ENCODE peak calls at places on chromosomes 16 and 17, in five cellular contexts. R is A673, U is K562, T is neural progenitor cell, K is kidney. G is an unnamed sample.

GRCh38 chr17:15007001-15007400 is 258.1 kb downstream of the PMP22 start:
- DNase-seq in R (no peak), U (no peak), T (no peak), K (no peak), G (no peak)

GRCh38 chr16:71426880-71427615 is 14.8 kb downstream of the TLE7 start:
- DNase-seq in R (no peak), U (no peak), T (no peak), K (no peak), G (no peak)

GRCh38 chr17:79977711-79978544 is 57.7 kb downstream of the TBC1D16 start:
- DNase-seq in R (no peak), U (no peak), T (no peak), K (peak; percentile 82), G (no peak)

GRCh38 chr16:79850348-79850747 is 249.8 kb upstream of the MAF start:
- DNase-seq in R (no peak), U (no peak), T (no peak), K (no peak), G (no peak)

GRCh38 chr17:1948517-1948825 is 76.7 kb downstream of the RTN4RL1 start:
- DNase-seq in R (no peak), U (no peak), T (no peak), K (no peak), G (no peak)

GRCh38 chr16:4866586-4866985 is 19.3 kb downstream of the UBN1 start:
- DNase-seq in R (no peak), U (no peak), T (no peak), K (peak; percentile 51), G (no peak)

GRCh38 chr17:55054429-55054828 is 85.9 kb downstream of the STXBP4 start:
- DNase-seq in R (no peak), U (no peak), T (no peak), K (no peak), G (no peak)

GRCh38 chr17:5209396-5209795 is 17.7 kb upstream of the ZNF594 start:
- DNase-seq in R (no peak), U (no peak), T (no peak), K (no peak), G (no peak)

GRCh38 chr17:80379348-80379747 is 35.6 kb upstream of the ENDOV start:
- DNase-seq in R (no peak), U (no peak), T (no peak), K (no peak), G (no peak)

GRCh38 chr17:76432712-76433336 is 20.1 kb downstream of the UBE2O start:
- DNase-seq in R (peak; percentile 49), U (no peak), T (peak; percentile 24), K (no peak), G (no peak)

GRCh38 chr16:6447046-6447445 is 885.6 kb upstream of the RBFOX1 start:
- DNase-seq in R (no peak), U (no peak), T (no peak), K (no peak), G (no peak)

GRCh38 chr16:66740010-66740409 is 11.4 kb downstream of the DYNC1LI2 start:
- DNase-seq in R (peak; percentile 68), U (peak; percentile 56), T (peak; percentile 75), K (no peak), G (no peak)

GRCh38 chr17:48593840-48594411 is 347 bp upstream of the HOXB5 start:
- DNase-seq in R (peak; percentile 93), U (peak; percentile 86), T (peak; percentile 87), K (peak; percentile 94), G (peak; percentile 78)

GRCh38 chr16:74862743-74863244 is 88.2 kb upstream of the FA2H start:
- DNase-seq in R (peak; percentile 67), U (peak; percentile 73), T (peak; percentile 64), K (no peak), G (no peak)

GRCh38 chr17:49971848-49972485 is 3.0 kb downstream of the DLX4 start:
- DNase-seq in R (no peak), U (peak; percentile 72), T (peak; percentile 60), K (peak; percentile 76), G (no peak)

GRCh38 chr16:79191933-79192332 is 408.6 kb downstream of the MAF start:
- DNase-seq in R (no peak), U (no peak), T (no peak), K (no peak), G (no peak)

GRCh38 chr16:88405325-88406060 is 22.7 kb downstream of the ZNF469 start:
- DNase-seq in R (no peak), U (no peak), T (no peak), K (no peak), G (no peak)

GRCh38 chr17:2912754-2913153 is 116.5 kb downstream of the RAP1GAP2 start:
- DNase-seq in R (no peak), U (no peak), T (no peak), K (no peak), G (no peak)

GRCh38 chr16:68082596-68083238 is 2.5 kb upstream of the NFATC3 start:
- DNase-seq in R (no peak), U (no peak), T (no peak), K (no peak), G (no peak)
- H3K4me1 ChIP-seq in R (peaks cover 8% of the 10 kb centered on the region), U (peaks cover 62% of the 10 kb centered on the region), T (peaks cover 18% of the 10 kb centered on the region), K (peaks cover 54% of the 10 kb centered on the region), G (no peaks in the 10 kb centered on the region)

GRCh38 chr16:29744541-29745101 is 1.2 kb downstream of the C16orf54 start:
- DNase-seq in R (no peak), U (no peak), T (no peak), K (peak; percentile 68), G (no peak)

GRCh38 chr16:29745126-29745852 is 501 bp downstream of the C16orf54 start:
- DNase-seq in R (no peak), U (no peak), T (no peak), K (peak; percentile 68), G (no peak)

GRCh38 chr16:29742683-29743275 is 3.0 kb downstream of the C16orf54 start:
- DNase-seq in R (no peak), U (no peak), T (no peak), K (no peak), G (no peak)

GRCh38 chr16:29743475-29743826 is 2.3 kb downstream of the C16orf54 start:
- DNase-seq in R (no peak), U (no peak), T (no peak), K (no peak), G (no peak)

DNA sequence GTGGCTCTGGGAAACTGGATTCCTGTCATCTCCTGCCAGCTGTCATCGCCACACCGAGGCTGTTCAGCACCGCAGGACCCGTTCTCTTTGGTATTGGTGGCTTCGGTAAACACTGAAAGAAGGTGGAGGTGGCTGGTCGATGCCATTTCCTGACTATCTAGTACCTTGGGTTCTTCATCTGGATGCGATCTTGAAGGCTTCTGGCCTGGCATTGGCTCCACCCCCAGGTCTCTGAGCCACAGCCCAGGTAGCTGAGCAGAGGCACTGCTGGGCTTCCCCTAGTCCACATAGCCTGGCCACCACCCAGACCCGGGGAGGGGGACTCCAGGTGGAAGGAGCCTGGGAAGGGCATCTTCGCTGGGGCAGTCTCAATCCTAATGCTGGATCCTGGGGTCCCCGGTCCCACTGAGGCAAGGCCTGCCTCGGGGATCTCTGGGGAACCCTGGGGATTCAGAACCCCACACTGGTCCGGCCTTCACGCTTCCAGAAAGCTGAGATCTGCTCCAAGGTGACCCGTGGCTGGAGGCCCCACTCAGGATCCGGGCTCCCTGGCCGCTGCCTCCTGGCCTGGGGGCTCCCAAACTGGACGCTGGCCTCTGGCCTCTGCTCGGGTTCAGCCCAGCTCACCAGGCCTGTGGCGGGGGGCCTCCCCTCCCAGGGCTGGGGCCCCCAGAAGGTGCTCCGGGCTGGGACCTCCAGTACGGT is 1.8 kb downstream of the C16orf54 start:
- DNase-seq in R (no peak), U (no peak), T (no peak), K (no peak), G (no peak)
- H3K4me3 ChIP-seq in R (no peak overlapping the region), U (no peak overlapping the region), T (no peak overlapping the region), K (no peak overlapping the region), G (no peak overlapping the region)

GRCh38 chr17:31371511-31372097 is 19.9 kb upstream of the RAB11FIP4 start:
- DNase-seq in R (peak; percentile 66), U (peak; percentile 26), T (no peak), K (no peak), G (no peak)

GRCh38 chr17:31374083-31374447 is 17.4 kb upstream of the RAB11FIP4 start:
- DNase-seq in R (no peak), U (no peak), T (no peak), K (no peak), G (no peak)

GRCh38 chr17:31369266-31369665 is 22.2 kb upstream of the RAB11FIP4 start:
- DNase-seq in R (no peak), U (no peak), T (no peak), K (no peak), G (no peak)

GRCh38 chr17:31374503-31374902 is 17.0 kb upstream of the RAB11FIP4 start:
- DNase-seq in R (no peak), U (no peak), T (no peak), K (no peak), G (no peak)

DNA sequence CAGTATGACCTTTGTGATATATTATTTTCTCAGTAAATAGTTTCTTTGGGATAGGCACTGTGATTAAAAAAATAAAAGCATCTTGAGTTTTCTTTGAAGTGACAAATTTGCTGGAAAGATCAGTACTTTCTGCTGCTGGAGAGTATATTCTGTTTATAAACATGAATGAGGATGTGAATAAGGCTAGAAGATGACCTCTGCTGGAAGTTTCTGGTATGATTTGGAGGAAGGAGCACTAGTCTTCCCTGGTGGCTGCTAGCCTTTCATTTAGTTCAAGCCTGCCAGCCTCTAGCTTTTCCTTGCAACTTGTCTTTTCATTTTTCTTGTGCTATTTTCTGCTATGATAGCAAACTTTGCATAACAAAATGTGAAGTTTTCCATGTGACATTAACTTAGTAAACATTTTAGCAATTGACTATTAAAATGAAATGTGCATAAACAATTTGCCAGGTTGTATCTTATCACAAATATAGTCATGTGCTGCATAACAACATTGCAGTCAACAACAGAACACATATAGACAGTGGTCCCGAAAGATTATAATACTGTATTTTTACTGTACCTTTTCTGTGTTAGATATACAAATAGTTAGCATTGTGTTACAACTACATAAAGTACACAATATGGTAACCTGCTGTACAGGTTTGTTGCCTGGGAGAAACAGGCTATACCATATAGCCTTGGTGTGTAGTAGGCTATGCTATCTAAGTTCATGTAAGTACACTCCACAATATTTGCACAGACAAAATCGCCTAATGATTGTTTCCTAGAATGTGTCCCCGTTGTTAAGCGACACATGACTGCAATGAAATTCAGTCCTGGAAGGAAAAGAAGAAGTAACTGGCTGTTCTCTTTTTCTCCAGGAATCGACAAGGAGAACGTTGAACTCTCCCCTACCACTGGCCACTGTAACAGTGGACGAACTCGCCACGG is 18.1 kb upstream of the RAB11FIP4 start:
- DNase-seq in R (peak; percentile 52), U (peak; percentile 49), T (peak; percentile 36), K (no peak), G (no peak)
- TF ChIP-seq CTCF in R (peak; percentile 48), U (peak; percentile 56), T (peak; percentile 58), K (peak; percentile 32), G (peak; percentile 13)

DNA sequence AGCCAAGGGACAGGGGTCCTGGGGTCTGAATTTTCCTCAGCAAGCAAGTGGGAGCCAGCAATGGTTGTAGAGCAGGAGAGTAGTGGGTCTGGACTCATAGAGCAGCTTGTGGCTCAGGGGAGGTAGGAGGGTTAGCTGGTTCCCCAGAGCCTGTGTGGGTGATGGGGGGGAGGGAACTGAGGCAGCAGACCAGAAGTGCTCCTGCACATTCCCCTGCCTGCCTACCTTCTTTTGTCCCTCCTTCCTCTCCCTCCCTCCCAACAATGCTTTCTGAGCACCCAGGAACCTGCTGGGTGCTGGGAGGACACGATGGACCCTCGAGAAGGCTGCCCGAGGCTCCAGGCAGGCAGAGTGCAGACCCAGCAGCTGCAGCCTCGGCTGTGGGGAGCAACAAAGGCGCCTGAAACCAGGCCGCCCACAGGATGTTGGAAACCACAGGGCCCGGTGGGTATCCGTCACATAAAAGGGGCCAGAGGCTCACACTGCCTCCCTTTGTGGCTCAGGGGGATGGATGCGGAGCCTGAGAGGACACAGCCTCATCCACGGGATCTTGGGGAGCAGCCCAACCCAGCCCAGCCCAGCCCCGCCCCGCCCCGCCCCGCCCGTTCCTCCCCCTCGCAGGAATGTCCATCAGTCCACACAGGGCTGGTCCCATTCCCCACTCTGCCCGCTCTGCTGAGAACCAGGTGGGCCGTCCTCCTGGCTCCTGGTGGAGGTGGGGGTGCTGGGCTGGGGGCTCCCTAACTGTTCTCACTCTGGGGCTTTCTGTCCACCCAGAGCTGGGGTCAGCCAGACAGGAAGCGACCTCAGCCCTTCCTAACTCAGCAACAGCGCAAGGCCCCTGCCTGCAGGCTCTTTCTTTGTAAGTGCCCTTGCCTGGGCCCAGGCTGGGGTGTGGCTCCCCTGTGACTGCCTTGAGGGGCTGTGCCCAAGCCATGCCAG is 1.7 kb upstream of the NLRC3 start:
- DNase-seq in R (no peak), U (peak; percentile 73), T (no peak), K (peak; percentile 67), G (no peak)
- H3K4me1 ChIP-seq in R (peaks cover 16% of the 10 kb centered on the region), U (no peaks in the 10 kb centered on the region), T (no peaks in the 10 kb centered on the region), K (no peaks in the 10 kb centered on the region), G (peaks cover 9% of the 10 kb centered on the region)

G was measured in right atrium auricular region.